ENCODE peak calls at places on chromosome 6, in four cellular contexts. R is thoracic aorta; D is stimulated activated naive CD8-positive, alpha-beta T cell treated with anti-CD3 and anti-CD28 coated beads, Interleukin-15, Interleukin-2, amounts not matched to agents 100 U/mL and 50 U/mL, for 24 hours; P is upper lobe of left lung. N is an unnamed sample.
A peak's percentile ranks its signal among the peaks of the same experiment; 100 is the strongest.

GRCh38 chr6:150844371-150844770 is 21.1 kb upstream of the MTHFD1L start:
- DNase-seq in R (no peak), D (no peak), P (no peak), N (no peak)

GRCh38 chr6:109865968-109866367 is 112.1 kb upstream of the GPR6 start:
- DNase-seq in R (no peak), D (no peak), P (no peak), N (no peak)

GRCh38 chr6:105900120-105900937 is 185.8 kb upstream of the PRDM1 start:
- DNase-seq in R (no peak), D (no peak), P (no peak), N (no peak)

GRCh38 chr6:37587776-37588744 is 88.4 kb upstream of the CCDC167 start:
- DNase-seq in R (no peak), D (no peak), P (no peak), N (no peak)

GRCh38 chr6:43199912-43200311 is 17.9 kb downstream of the CUL9 start:
- DNase-seq in R (no peak), D (no peak), P (peak; percentile 12), N (no peak)

GRCh38 chr6:40276176-40276575 is 311.0 kb downstream of the LRFN2 start:
- DNase-seq in R (no peak), D (no peak), P (no peak), N (no peak)

GRCh38 chr6:106536357-106536756 is 92.9 kb downstream of the RTN4IP1 start:
- DNase-seq in R (no peak), D (no peak), P (no peak), N (no peak)

GRCh38 chr6:14661188-14661587 is 543.6 kb downstream of the CD83 start:
- DNase-seq in R (no peak), D (peak; percentile 45), P (no peak), N (peak; percentile 29)

GRCh38 chr6:4655196-4656025 is 120.8 kb upstream of the CDYL start:
- DNase-seq in R (no peak), D (no peak), P (no peak), N (no peak)

GRCh38 chr6:168838000-168838399 is 397.0 kb downstream of the SMOC2 start:
- DNase-seq in R (no peak), D (no peak), P (no peak), N (no peak)

N was measured in GM13976.